ENCODE peak calls at places on chromosomes 3 and 15, in six cellular contexts. Q is right cardiac atrium; H is effector memory CD8-positive, alpha-beta T cell; V is right lobe of liver; X is LoVo; K is astrocyte of the spinal cord. I is an unnamed sample.

GRCh38 chr3:137013955-137014688 is 56.3 kb downstream of the IL20RB start:
- DNase-seq in H (peak), V (peak), Q (peak), X (peak), K (peak), I (peak)

GRCh38 chr3:111621535-111621934 is 26.4 kb upstream of the ZBED2 start:
- DNase-seq in K (no peak), X (no peak), H (no peak), V (no peak), Q (no peak), I (no peak)

GRCh38 chr3:172201136-172201989 is 162.0 kb downstream of the FNDC3B start:
- DNase-seq in X (no peak), K (peak), Q (peak), H (no peak), V (peak), I (peak)

GRCh38 chr15:98653686-98654085 is 5.3 kb downstream of the IGF1R start:
- DNase-seq in X (no peak), H (no peak), Q (no peak), V (no peak), K (no peak), I (no peak)

GRCh38 chr15:39770748-39771689 is 11.6 kb downstream of the FSIP1 start:
- DNase-seq in V (no peak), X (no peak), K (peak), Q (peak), H (no peak), I (no peak)

GRCh38 chr3:127035672-127036071 is 52.8 kb downstream of the PLXNA1 start:
- DNase-seq in Q (peak), K (peak), X (peak), V (peak), H (no peak), I (peak)

GRCh38 chr3:37272743-37273142 is 98.4 kb upstream of the LRRFIP2 start:
- DNase-seq in Q (no peak), H (no peak), V (no peak), K (no peak), X (no peak), I (no peak)

GRCh38 chr15:28994142-28994829 is 108.5 kb downstream of the APBA2 start:
- DNase-seq in V (no peak), Q (no peak), X (no peak), H (peak), K (no peak), I (no peak)

GRCh38 chr3:27623085-27623753 is 98.9 kb downstream of the EOMES start:
- DNase-seq in Q (peak), K (peak), H (no peak), V (no peak), X (no peak), I (no peak)

GRCh38 chr15:89672221-89673161 is 6.7 kb downstream of the PLIN1 start:
- DNase-seq in H (no peak), K (peak), Q (no peak), X (no peak), V (no peak), I (no peak)

GRCh38 chr3:86563358-86563970 is 427.5 kb downstream of the VGLL3 start:
- DNase-seq in H (no peak), K (peak), X (peak), V (no peak), Q (no peak), I (no peak)

GRCh38 chr3:146187334-146187950 is 26.5 kb upstream of the PLOD2 start:
- DNase-seq in H (no peak), X (peak), V (no peak), K (peak), Q (no peak), I (no peak)

I was measured in Right ventricle myocardium superior.